ENCODE peak calls at places on chromosomes 2 and 18, in five cellular contexts. K is K562, Q is transverse colon, O is endothelial cell of umbilical vein, I is stomach. S is an unnamed sample. For H3K4me1, the result is how much of the 10 kb centered on the place peaks cover.

GRCh38 chr2:58063641-58064040 is 17.0 kb downstream of the VRK2 start:
- DNase-seq in K (no peak), Q (no peak), I (no peak), O (peak), S (no peak)

GRCh38 chr2:137888845-137889244 is 75.4 kb upstream of the HNMT start:
- DNase-seq in K (no peak), Q (peak), O (peak), I (peak), S (no peak)

GRCh38 chr2:29450823-29451222 is 335.6 kb downstream of the CLIP4 start:
- DNase-seq in K (no peak), I (no peak), Q (no peak), O (no peak), S (no peak)

GRCh38 chr18:10682368-10682714 is 156.5 kb downstream of the NAPG start:
- DNase-seq in O (no peak), I (no peak), K (no peak), Q (no peak), S (no peak)

GRCh38 chr2:156319811-156320490 is 12.6 kb downstream of the NR4A2 start:
- DNase-seq in I (peak), K (peak), O (no peak), Q (peak), S (no peak)

GRCh38 chr2:144520718-144521487 is 984 bp upstream of the ZEB2 start:
- DNase-seq in O (peak), Q (no peak), K (no peak), I (no peak), S (no peak)

GRCh38 chr2:166375205-166375735 is 474 bp downstream of the SCN9A start:
- DNase-seq in I (no peak), Q (no peak), O (peak), K (peak), S (no peak)

GRCh38 chr18:31719363-31720006 is 35.1 kb upstream of the B4GALT6 start:
- DNase-seq in Q (no peak), K (no peak), O (no peak), I (no peak), S (no peak)

GRCh38 chr2:37698931-37699481 is 27.6 kb upstream of the CDC42EP3 start:
- DNase-seq in O (no peak), K (no peak), I (no peak), Q (no peak), S (no peak)

GRCh38 chr2:52794611-52795010 is 973.0 kb upstream of the CHAC2 start:
- DNase-seq in Q (no peak), K (no peak), I (no peak), O (no peak), S (no peak)

GRCh38 chr18:42233908-42234307 is 278.9 kb downstream of the PIK3C3 start:
- DNase-seq in Q (no peak), K (no peak), I (no peak), O (no peak), S (no peak)

GRCh38 chr2:231621051-231621879 is 28.6 kb downstream of the TEX44 start:
- DNase-seq in K (no peak), I (no peak), O (no peak), Q (peak), S (peak)

GRCh38 chr2:26580751-26581150 is 60.4 kb downstream of the CIB4 start:
- DNase-seq in O (no peak), I (no peak), K (no peak), Q (no peak), S (no peak)

GRCh38 chr2:33494155-33494779 is 17.8 kb downstream of the RASGRP3 start:
- DNase-seq in K (no peak), I (no peak), O (peak), Q (no peak), S (no peak)

GRCh38 chr2:37610638-37611289 is 60.7 kb downstream of the CDC42EP3 start:
- DNase-seq in K (no peak), O (no peak), Q (no peak), I (no peak), S (no peak)

GRCh38 chr18:5021558-5021957 is 175.5 kb downstream of the AKAIN1 start:
- DNase-seq in O (no peak), K (no peak), Q (no peak), I (no peak), S (no peak)

GRCh38 chr2:40034198-40034597 is 255.1 kb upstream of the THUMPD2 start:
- DNase-seq in O (peak), Q (no peak), I (no peak), K (no peak), S (no peak)

GRCh38 chr18:58541137-58541788 is 87.6 kb downstream of the ALPK2 start:
- DNase-seq in I (no peak), O (no peak), K (peak), Q (no peak), S (no peak)

GRCh38 chr18:58541789-58542425 is 87.0 kb downstream of the ALPK2 start:
- DNase-seq in O (peak), I (no peak), Q (no peak), K (no peak), S (no peak)

GRCh38 chr18:58538604-58539386 is 90.1 kb downstream of the ALPK2 start:
- DNase-seq in K (no peak), O (no peak), Q (no peak), I (no peak), S (no peak)

GRCh38 chr18:58539659-58540380 is 89.1 kb downstream of the ALPK2 start:
- DNase-seq in O (no peak), Q (no peak), K (no peak), I (no peak), S (no peak)

GRCh38 chr18:58540381-58540943 is 88.4 kb downstream of the ALPK2 start:
- DNase-seq in O (no peak), I (no peak), Q (no peak), K (no peak), S (no peak)
- H3K4me1 ChIP-seq in O (under half), I (under half), Q (under half), K (under half), S (under half)

DNA sequence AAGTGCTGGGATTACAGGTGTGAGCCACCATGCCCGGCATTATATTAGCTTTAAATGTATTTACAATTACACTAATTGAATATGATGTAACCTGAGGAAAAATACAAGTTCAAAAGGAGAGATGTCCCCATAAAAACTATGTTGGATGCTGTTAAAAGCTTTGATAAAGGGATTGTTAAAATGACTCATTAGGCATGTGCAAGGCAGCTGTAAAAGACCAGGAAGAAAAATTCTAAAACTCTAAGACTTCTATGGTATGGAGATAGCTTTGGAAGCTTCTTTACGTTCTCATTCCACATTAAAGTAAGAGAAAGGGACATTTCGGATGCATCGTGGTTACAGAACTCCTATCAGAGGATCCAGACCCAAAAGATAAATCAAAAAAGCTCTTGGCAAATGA is 50.3 kb downstream of the CYB5A start:
- DNase-seq in Q (no peak), K (no peak), O (no peak), I (no peak), S (no peak)
- TF ChIP-seq POLR2AphosphoS5 in Q (no peak), K (no peak), O (no peak), I (no peak), S (no peak)

DNA sequence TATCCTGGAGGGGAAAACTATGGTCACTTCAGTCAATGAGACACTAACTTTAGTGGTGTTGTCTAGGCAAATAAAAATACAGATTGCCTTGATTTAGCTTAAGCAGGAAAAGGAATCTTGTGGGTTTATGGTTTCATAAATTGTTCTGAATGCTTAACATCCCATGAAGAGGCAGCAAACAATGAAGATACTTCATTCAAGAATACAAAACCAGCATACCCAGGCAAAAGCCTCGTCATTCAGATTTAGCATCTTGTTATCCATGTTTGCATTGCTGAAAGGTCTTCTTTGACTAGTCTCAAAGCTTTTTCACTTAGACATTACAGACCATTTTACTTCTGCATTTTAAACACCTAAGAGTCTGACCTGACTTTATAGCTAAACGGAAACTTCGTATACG is 272.7 kb upstream of the FSHR start:
- DNase-seq in K (no peak), I (no peak), Q (no peak), O (no peak), S (no peak)
- H3K27ac ChIP-seq in K (no peak), I (no peak), Q (no peak), O (no peak), S (no peak)

DNA sequence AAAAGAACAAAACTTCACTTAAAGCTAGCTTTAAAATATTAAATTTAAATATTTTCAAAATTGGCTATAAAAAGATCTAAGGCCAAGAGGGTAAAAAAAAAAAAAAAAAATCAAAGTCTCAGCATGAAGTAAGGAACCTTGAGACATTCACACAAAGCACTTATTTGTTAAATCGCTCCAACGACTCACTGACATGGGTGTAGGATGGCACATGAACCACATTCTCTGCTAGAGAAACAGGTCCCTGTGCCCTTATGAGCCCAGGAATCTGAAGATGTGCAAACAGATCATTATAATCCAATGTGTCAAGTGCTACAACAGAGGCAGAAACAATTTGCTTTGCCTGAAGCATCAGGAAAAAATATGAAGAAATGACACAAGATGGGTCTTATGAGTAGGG is 13.8 kb downstream of the LAPTM4A start:
- DNase-seq in Q (no peak), O (no peak), I (no peak), K (no peak), S (no peak)
- H3K4me1 ChIP-seq in Q (under half), O (half or more), I (under half), K (under half), S (under half)

GRCh38 chr18:33580540-33580939 is 2.5 kb downstream of the ASXL3 start:
- DNase-seq in O (no peak), Q (no peak), I (no peak), K (no peak), S (no peak)

GRCh38 chr18:33579868-33580205 is 1.8 kb downstream of the ASXL3 start:
- DNase-seq in K (no peak), O (no peak), Q (no peak), I (no peak), S (no peak)

GRCh38 chr18:33578371-33579146 is 540 bp downstream of the ASXL3 start:
- DNase-seq in K (no peak), O (no peak), Q (peak), I (peak), S (peak)

GRCh38 chr18:33577688-33578370 is at the start of gene ASXL3:
- DNase-seq in K (no peak), I (peak), Q (peak), O (peak), S (peak)

GRCh38 chr18:33579147-33579867 is 1.3 kb downstream of the ASXL3 start:
- DNase-seq in O (peak), I (no peak), Q (peak), K (no peak), S (no peak)
- TF ChIP-seq POLR2AphosphoS5 in O (no peak), I (peak), Q (peak), K (no peak), S (no peak)

S was measured in prostate gland.